ENCODE peak calls at places on chromosomes 2 and 18, in nine cellular contexts. Y is IMR-90, O is OCI-LY7, I is mesenchymal stem cell, J is astrocyte, N is PC-3, X is neuronal stem cell, M is A549, F is fibroblast of lung. G is an unnamed sample.

GRCh38 chr2:170739507-170740046 is 24.4 kb downstream of the SP5 start:
- DNase-seq in O (no peak), Y (no peak), M (no peak), I (no peak), J (no peak), N (peak), F (no peak), X (no peak), G (no peak)

GRCh38 chr2:152307863-152308262 is 27.1 kb upstream of the FMNL2 start:
- DNase-seq in N (peak), F (peak), J (no peak), I (no peak), Y (no peak), M (no peak), O (no peak), X (no peak), G (no peak)

GRCh38 chr2:109351164-109351756 is 222.3 kb downstream of the SH3RF3 start:
- DNase-seq in N (peak), X (no peak), F (peak), M (no peak), O (no peak), J (peak), Y (peak), I (peak), G (peak)

GRCh38 chr2:197309369-197310231 is 980 bp downstream of the ANKRD44 start:
- DNase-seq in J (no peak), M (no peak), N (no peak), X (peak), F (no peak), Y (no peak), O (peak), I (peak), G (no peak)

GRCh38 chr18:48994044-48994651 is 43.4 kb upstream of the SMAD7 start:
- DNase-seq in O (no peak), X (no peak), I (peak), F (peak), M (no peak), Y (peak), N (peak), J (peak), G (no peak)

GRCh38 chr2:27354597-27354927 is 2.0 kb downstream of the GTF3C2 start:
- DNase-seq in M (no peak), I (no peak), J (no peak), X (no peak), O (no peak), N (no peak), Y (no peak), F (no peak), G (no peak)

GRCh38 chr18:77065221-77065981 is 67.2 kb downstream of the MBP start:
- DNase-seq in X (no peak), I (peak), N (peak), O (no peak), M (peak), J (peak), Y (peak), F (peak), G (no peak)

GRCh38 chr18:74360852-74361640 is 45.4 kb downstream of the C18orf63 start:
- DNase-seq in X (no peak), N (no peak), O (no peak), M (no peak), I (no peak), J (no peak), Y (no peak), F (no peak), G (no peak)

GRCh38 chr2:161139098-161139987 is 20.9 kb upstream of the TANK start:
- DNase-seq in N (no peak), M (no peak), O (no peak), Y (peak), I (peak), F (peak), J (peak), X (no peak), G (no peak)

GRCh38 chr2:70241338-70241737 is 7.1 kb downstream of the TIA1 start:
- DNase-seq in J (no peak), X (no peak), F (peak), N (peak), Y (peak), M (no peak), O (no peak), I (no peak), G (no peak)

GRCh38 chr2:20584637-20585321 is 66.1 kb downstream of the HS1BP3 start:
- DNase-seq in I (peak), X (peak), Y (peak), J (peak), O (no peak), N (peak), M (peak), F (peak), G (no peak)

GRCh38 chr18:76615065-76615733 is 120.2 kb upstream of the ZNF516 start:
- DNase-seq in N (no peak), O (no peak), F (peak), X (no peak), Y (peak), M (no peak), I (no peak), J (peak), G (no peak)

GRCh38 chr2:96402591-96402990 is 67.0 kb downstream of the NCAPH start:
- DNase-seq in O (no peak), I (no peak), J (no peak), M (no peak), Y (no peak), F (no peak), N (no peak), X (no peak), G (no peak)

GRCh38 chr18:70289351-70290330 is 796 bp downstream of the SOCS6 start:
- DNase-seq in X (peak), J (no peak), I (peak), Y (peak), F (peak), O (no peak), N (peak), M (no peak), G (no peak)

GRCh38 chr2:55965966-55966365 is 42.4 kb upstream of the EFEMP1 start:
- DNase-seq in N (no peak), M (no peak), I (peak), O (no peak), X (no peak), Y (peak), F (peak), J (peak), G (no peak)

GRCh38 chr2:41966431-41966893 is 81.4 kb upstream of the PKDCC start:
- DNase-seq in O (no peak), I (peak), J (peak), X (no peak), M (peak), F (peak), Y (peak), N (peak), G (no peak)

GRCh38 chr2:232586943-232587342 is 36.5 kb downstream of the EIF4E2 start:
- DNase-seq in N (no peak), M (no peak), Y (no peak), X (no peak), O (no peak), J (no peak), I (no peak), F (no peak), G (no peak)

GRCh38 chr2:196119926-196120325 is 51.3 kb upstream of the DNAH7 start:
- DNase-seq in Y (no peak), X (no peak), O (no peak), F (no peak), M (no peak), J (no peak), N (no peak), I (no peak), G (no peak)

GRCh38 chr2:74551530-74551929 is 2.2 kb downstream of the LOXL3 start:
- DNase-seq in F (no peak), X (no peak), Y (no peak), J (no peak), I (no peak), N (no peak), O (no peak), M (no peak), G (no peak)

GRCh38 chr2:47401789-47402554 is 984 bp upstream of the MSH2 start:
- DNase-seq in M (no peak), Y (no peak), N (no peak), J (no peak), X (no peak), O (no peak), F (no peak), I (no peak), G (no peak)

GRCh38 chr18:490024-490366 is 10.5 kb downstream of the COLEC12 start:
- DNase-seq in J (no peak), N (no peak), X (no peak), Y (no peak), F (no peak), I (no peak), M (no peak), O (no peak), G (no peak)

GRCh38 chr2:141570474-141571131 is 560.2 kb downstream of the LRP1B start:
- DNase-seq in M (no peak), O (no peak), X (no peak), Y (no peak), F (no peak), I (peak), J (no peak), N (no peak), G (no peak)

GRCh38 chr18:36315736-36316135 is 18.2 kb downstream of the FHOD3 start:
- DNase-seq in Y (peak), M (no peak), I (peak), F (peak), X (no peak), N (peak), J (peak), O (no peak), G (no peak)

GRCh38 chr2:120424274-120424796 is 78.4 kb downstream of the INHBB start:
- DNase-seq in N (no peak), F (no peak), X (no peak), M (no peak), J (no peak), Y (no peak), I (no peak), O (no peak), G (no peak)

GRCh38 chr2:230627806-230628724 is 84.6 kb upstream of the CAB39 start:
- DNase-seq in F (peak), M (no peak), X (no peak), I (no peak), Y (peak), J (peak), N (peak), O (no peak), G (no peak)

GRCh38 chr18:69996417-69996816 is 48.7 kb upstream of the CD226 start:
- DNase-seq in O (no peak), I (no peak), Y (no peak), J (no peak), M (no peak), X (no peak), F (no peak), N (no peak), G (no peak)

GRCh38 chr18:48706630-48707206 is 167.9 kb downstream of the CTIF start:
- DNase-seq in M (no peak), X (no peak), J (no peak), F (no peak), Y (no peak), O (no peak), N (no peak), I (no peak), G (no peak)

GRCh38 chr2:40369619-40370397 is 82.1 kb downstream of the SLC8A1 start:
- DNase-seq in J (peak), O (no peak), F (peak), X (no peak), I (no peak), N (no peak), M (no peak), Y (peak), G (no peak)

GRCh38 chr2:111930875-111931274 is 32.5 kb downstream of the MERTK start:
- DNase-seq in J (peak), O (no peak), M (no peak), F (peak), Y (peak), X (no peak), N (peak), I (peak), G (peak)

GRCh38 chr2:240153418-240153817 is 13.0 kb upstream of the OTOS start:
- DNase-seq in J (no peak), I (no peak), F (no peak), Y (no peak), M (no peak), X (no peak), N (no peak), O (no peak), G (no peak)

GRCh38 chr2:191923652-191923997 is 76.7 kb upstream of the CAVIN2 start:
- DNase-seq in F (peak), N (peak), J (peak), X (no peak), Y (no peak), O (no peak), I (no peak), M (no peak), G (no peak)

GRCh38 chr2:127627740-127628571 is 18.0 kb upstream of the GPR17 start:
- DNase-seq in J (no peak), Y (no peak), M (no peak), X (no peak), F (no peak), I (no peak), N (no peak), O (no peak), G (no peak)

GRCh38 chr2:139365189-139365588 is 585.0 kb upstream of the NXPH2 start:
- DNase-seq in O (no peak), J (no peak), N (no peak), I (no peak), F (no peak), M (no peak), X (no peak), Y (no peak), G (no peak)

GRCh38 chr18:7567487-7568425 is 640 bp downstream of the PTPRM start:
- DNase-seq in I (peak), M (no peak), F (peak), N (peak), J (peak), Y (peak), O (no peak), X (peak), G (no peak)

GRCh38 chr2:232333361-232334135 is 45.0 kb upstream of the ALPP start:
- DNase-seq in F (no peak), N (peak), O (peak), J (no peak), M (peak), I (no peak), Y (no peak), X (peak), G (no peak)

GRCh38 chr2:113157108-113157896 is 16.5 kb upstream of the PSD4 start:
- DNase-seq in M (no peak), N (peak), O (no peak), Y (no peak), X (no peak), I (no peak), F (peak), J (peak), G (no peak)

GRCh38 chr2:188291142-188291616 is 495 bp upstream of the GULP1 start:
- DNase-seq in Y (peak), F (peak), M (peak), X (no peak), J (peak), N (peak), I (peak), O (no peak), G (no peak)

GRCh38 chr2:216761809-216762208 is 66.5 kb upstream of the IGFBP5 start:
- DNase-seq in X (no peak), O (no peak), N (no peak), M (no peak), F (no peak), J (no peak), I (no peak), Y (no peak), G (no peak)

GRCh38 chr2:166632616-166633015 is 138.6 kb upstream of the SCN7A start:
- DNase-seq in J (peak), N (peak), I (peak), Y (peak), F (peak), O (no peak), X (no peak), M (no peak), G (no peak)

GRCh38 chr2:64859208-64860161 is 129.7 kb upstream of the SLC1A4 start:
- DNase-seq in N (peak), J (peak), Y (peak), F (peak), M (peak), O (no peak), X (peak), I (peak), G (no peak)

GRCh38 chr2:64862001-64862397 is 127.2 kb upstream of the SLC1A4 start:
- DNase-seq in J (no peak), X (no peak), I (no peak), F (no peak), Y (no peak), N (no peak), M (no peak), O (no peak), G (no peak)

GRCh38 chr2:64860321-64860751 is 128.9 kb upstream of the SLC1A4 start:
- DNase-seq in J (no peak), Y (no peak), O (peak), I (no peak), F (no peak), M (no peak), N (no peak), X (no peak), G (no peak)

GRCh38 chr2:64861338-64862000 is 127.7 kb upstream of the SLC1A4 start:
- DNase-seq in O (peak), N (no peak), I (no peak), M (no peak), Y (no peak), J (no peak), F (no peak), X (no peak), G (no peak)

GRCh38 chr2:64860936-64861335 is 128.3 kb upstream of the SLC1A4 start:
- DNase-seq in J (no peak), X (no peak), M (no peak), I (no peak), Y (no peak), F (no peak), O (no peak), N (no peak), G (no peak)
- H3K4me3 ChIP-seq in J (no peak), X (no peak), M (no peak), I (no peak), Y (no peak), F (no peak), O (no peak), N (no peak), G (no peak)

GRCh38 chr2:30265441-30266015 is 34.2 kb downstream of the LBH start:
- DNase-seq in Y (peak), J (peak), N (no peak), X (no peak), F (peak), I (peak), M (no peak), O (no peak), G (no peak)
- H3K4me2 ChIP-seq in Y (peak), J (peak), N (no peak), X (no peak), F (peak), I (no peak), M (peak), O (peak), G (no peak)

DNA sequence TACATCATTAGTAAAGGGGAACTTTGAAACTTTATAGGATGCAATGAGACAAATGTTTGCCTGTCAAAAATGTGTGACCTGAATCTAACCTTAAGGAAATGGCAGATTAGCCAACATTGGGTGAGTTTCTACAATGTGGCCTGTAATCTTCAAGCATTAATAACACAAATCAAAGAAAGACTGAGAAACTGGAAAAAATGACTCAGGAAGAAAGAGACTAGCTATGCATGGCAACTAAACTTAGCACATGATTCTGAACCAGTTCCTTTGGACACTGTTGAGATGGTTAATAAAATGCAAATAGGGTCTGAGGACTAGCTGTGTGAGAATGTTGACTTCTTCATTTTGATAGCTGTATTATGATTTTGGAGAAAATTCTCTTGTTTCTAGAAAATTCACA is 628.6 kb upstream of the ID2 start:
- DNase-seq in X (no peak), J (peak), M (no peak), I (no peak), N (no peak), F (peak), Y (no peak), O (no peak), G (no peak)
- H3K4me3 ChIP-seq in X (no peak), J (no peak), M (no peak), I (no peak), N (no peak), F (no peak), Y (no peak), O (no peak), G (no peak)

GRCh38 chr2:144213797-144214196 is 306.1 kb downstream of the ZEB2 start:
- DNase-seq in N (no peak), Y (no peak), M (no peak), I (no peak), O (no peak), X (no peak), J (no peak), F (no peak), G (no peak)
- H3K4me2 ChIP-seq in N (no peak), Y (no peak), M (no peak), I (no peak), O (peak), X (no peak), J (no peak), F (no peak), G (no peak)

DNA sequence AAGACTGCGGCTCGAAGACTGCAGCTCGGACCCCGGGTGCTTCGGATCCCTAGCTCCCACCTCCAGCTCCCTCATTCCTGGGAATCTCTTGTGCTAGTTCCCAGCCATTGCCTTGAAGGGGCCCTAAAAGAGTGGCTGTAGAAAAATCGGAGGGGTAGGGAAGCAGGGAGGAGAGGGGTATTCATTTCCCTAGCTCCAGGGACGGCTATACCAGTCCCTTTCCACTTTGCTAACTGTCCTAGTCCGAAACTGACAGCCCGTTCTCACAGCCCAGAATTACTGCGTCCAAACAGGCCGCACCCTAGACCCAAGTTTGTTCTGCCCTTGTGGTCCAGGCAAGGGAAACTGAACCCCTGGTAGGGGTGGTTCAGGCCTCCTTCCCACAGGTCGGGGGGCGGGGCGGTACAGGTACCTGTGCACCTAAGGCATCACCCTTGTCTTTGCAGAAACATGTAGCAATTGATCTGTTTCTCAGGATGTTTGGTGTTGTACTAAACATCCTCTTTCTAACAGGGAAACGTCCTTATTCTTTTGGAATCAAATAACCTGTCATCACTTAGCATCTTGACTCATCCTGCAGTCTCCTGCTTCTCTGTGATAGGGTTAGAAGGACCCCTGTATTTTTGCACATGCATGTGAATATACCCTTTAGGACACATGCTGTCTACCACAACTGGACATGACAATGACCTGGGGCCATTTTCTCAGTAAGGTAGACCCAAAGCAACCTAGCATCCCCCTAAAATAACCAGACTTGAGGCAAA is 4.0 kb downstream of the EMX1 start:
- DNase-seq in I (no peak), X (no peak), Y (no peak), F (no peak), O (no peak), J (no peak), M (no peak), N (no peak), G (no peak)
- H3K4me3 ChIP-seq in I (no peak), X (peak), Y (no peak), F (no peak), O (no peak), J (peak), M (no peak), N (no peak), G (no peak)